ENCODE peak calls at places on chromosomes 3 and 15, in ten cellular contexts. L is CD8-positive, alpha-beta T cell; G is fibroblast of pulmonary artery; O is MM.1S; S is heart left ventricle; F is astrocyte of the spinal cord; I is A673; D is HFFc6; U is GM20000; R is GM10248. K is an unnamed sample.

GRCh38 chr15:98970799-98971198 is 36.8 kb downstream of the PGPEP1L start:
- DNase-seq in O (no peak), L (no peak), I (no peak), D (no peak), U (no peak), S (no peak), F (no peak), G (no peak), R (no peak), K (no peak)

GRCh38 chr3:186461141-186461540 is 83.0 kb downstream of the CRYGS start:
- DNase-seq in S (no peak), F (peak), D (peak), I (peak), O (no peak), R (no peak), U (no peak), G (peak), L (no peak), K (no peak)

GRCh38 chr15:26261413-26261812 is 398.3 kb upstream of the ATP10A start:
- DNase-seq in O (no peak), U (no peak), L (no peak), G (no peak), S (no peak), D (no peak), F (no peak), I (no peak), R (no peak), K (no peak)

GRCh38 chr15:68017221-68017620 is 36.9 kb upstream of the PIAS1 start:
- DNase-seq in D (no peak), O (no peak), R (no peak), L (no peak), U (no peak), F (no peak), G (no peak), S (no peak), I (no peak), K (no peak)

GRCh38 chr3:159667261-159667660 is 321.4 kb upstream of the IL12A start:
- DNase-seq in R (no peak), I (no peak), D (peak), O (peak), S (no peak), L (no peak), F (peak), G (no peak), U (no peak), K (no peak)

GRCh38 chr3:45915518-45916231 is 27.6 kb upstream of the CXCR6 start:
- DNase-seq in D (peak), R (peak), F (peak), I (peak), L (peak), U (peak), G (peak), O (peak), S (no peak), K (peak)

GRCh38 chr3:102074951-102075350 is 225.6 kb downstream of the NFKBIZ start:
- DNase-seq in R (no peak), L (no peak), F (no peak), S (no peak), G (no peak), D (no peak), I (peak), O (no peak), U (no peak), K (no peak)

GRCh38 chr3:143763568-143764162 is 84.6 kb downstream of the SLC9A9 start:
- DNase-seq in R (no peak), I (no peak), U (no peak), L (no peak), O (no peak), G (peak), S (no peak), D (no peak), F (peak), K (no peak)

GRCh38 chr15:67358812-67359211 is 104.2 kb downstream of the IQCH start:
- DNase-seq in U (no peak), O (no peak), R (no peak), I (no peak), F (no peak), G (no peak), D (no peak), L (no peak), S (no peak), K (no peak)

GRCh38 chr15:46872591-46872990 is 844.7 kb upstream of the SEMA6D start:
- DNase-seq in O (no peak), U (no peak), D (no peak), F (no peak), R (no peak), L (no peak), S (no peak), I (no peak), G (no peak), K (no peak)

GRCh38 chr3:13065727-13066126 is 7.5 kb downstream of the IQSEC1 start:
- DNase-seq in O (no peak), F (no peak), R (no peak), S (no peak), D (no peak), L (no peak), G (no peak), I (no peak), U (no peak), K (no peak)

GRCh38 chr3:96813820-96814580 is 394 bp upstream of the EPHA6 start:
- DNase-seq in I (peak), U (peak), L (no peak), F (peak), O (peak), S (peak), R (peak), D (peak), G (peak), K (peak)

GRCh38 chr15:63985221-63986184 is 60.8 kb downstream of the DAPK2 start:
- DNase-seq in O (no peak), I (no peak), G (no peak), R (no peak), U (no peak), D (no peak), S (peak), F (no peak), L (no peak), K (no peak)

GRCh38 chr3:171876651-171877272 is 33.6 kb downstream of the TMEM212 start:
- DNase-seq in G (peak), S (no peak), U (no peak), I (peak), F (peak), O (no peak), D (peak), L (no peak), R (no peak), K (peak)

GRCh38 chr3:71276531-71276930 is 307.0 kb downstream of the FOXP1 start:
- DNase-seq in I (no peak), U (no peak), D (no peak), G (no peak), F (no peak), O (no peak), L (no peak), S (no peak), R (no peak), K (no peak)
- TF ChIP-seq CTCF in I (no peak), U (no peak), D (no peak), G (no peak), F (no peak), O (no peak), L (no peak), S (no peak), R (no peak), K (no peak)

DNA sequence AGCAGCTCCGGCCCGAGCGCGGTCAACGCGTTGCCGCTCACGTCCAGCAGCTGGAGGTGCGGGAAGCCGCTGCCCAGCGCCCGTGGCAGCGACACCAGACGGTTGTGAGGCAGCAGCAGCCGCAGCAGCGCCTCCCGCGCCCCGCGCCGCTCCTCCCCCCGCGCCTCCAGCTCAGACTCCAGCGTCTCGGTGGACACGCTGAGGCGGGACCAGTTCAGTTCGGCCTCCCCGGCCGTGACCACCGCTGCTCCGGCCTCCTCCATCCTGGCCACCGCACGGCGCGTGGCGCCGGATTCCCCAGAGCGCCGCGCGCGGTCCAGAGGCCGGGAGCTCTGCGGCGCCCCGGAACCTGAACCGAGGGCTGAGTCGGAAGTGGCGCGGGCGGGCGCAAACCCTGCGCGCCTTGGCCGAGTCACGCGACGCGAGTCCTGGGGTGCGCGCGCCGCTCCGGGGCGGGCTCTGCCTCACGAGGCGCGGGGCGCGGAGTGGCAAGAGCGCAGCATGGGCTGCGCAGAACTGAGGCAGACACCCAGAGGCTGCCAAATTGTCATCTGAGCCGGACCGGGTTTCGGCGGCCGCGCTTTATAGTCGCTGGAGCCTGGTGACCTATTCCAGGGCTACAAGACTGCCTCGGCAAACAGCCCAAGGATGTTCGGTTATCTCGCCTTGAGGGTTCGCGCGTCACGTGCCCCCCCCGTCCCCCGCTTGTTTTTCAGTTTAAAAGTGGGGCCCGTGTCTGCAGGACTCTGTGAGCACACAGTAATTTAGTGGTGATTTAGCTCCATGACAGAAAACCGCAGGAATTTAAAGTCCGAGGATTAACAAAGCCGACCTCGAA is at the start of gene LRRC58:
- DNase-seq in S (peak), F (peak), D (peak), L (peak), O (peak), R (peak), G (peak), U (peak), I (peak), K (peak)
- TF ChIP-seq CTCF in S (peak), F (peak), D (peak), L (peak), O (peak), R (peak), G (no peak), U (peak), I (peak), K (peak)

DNA sequence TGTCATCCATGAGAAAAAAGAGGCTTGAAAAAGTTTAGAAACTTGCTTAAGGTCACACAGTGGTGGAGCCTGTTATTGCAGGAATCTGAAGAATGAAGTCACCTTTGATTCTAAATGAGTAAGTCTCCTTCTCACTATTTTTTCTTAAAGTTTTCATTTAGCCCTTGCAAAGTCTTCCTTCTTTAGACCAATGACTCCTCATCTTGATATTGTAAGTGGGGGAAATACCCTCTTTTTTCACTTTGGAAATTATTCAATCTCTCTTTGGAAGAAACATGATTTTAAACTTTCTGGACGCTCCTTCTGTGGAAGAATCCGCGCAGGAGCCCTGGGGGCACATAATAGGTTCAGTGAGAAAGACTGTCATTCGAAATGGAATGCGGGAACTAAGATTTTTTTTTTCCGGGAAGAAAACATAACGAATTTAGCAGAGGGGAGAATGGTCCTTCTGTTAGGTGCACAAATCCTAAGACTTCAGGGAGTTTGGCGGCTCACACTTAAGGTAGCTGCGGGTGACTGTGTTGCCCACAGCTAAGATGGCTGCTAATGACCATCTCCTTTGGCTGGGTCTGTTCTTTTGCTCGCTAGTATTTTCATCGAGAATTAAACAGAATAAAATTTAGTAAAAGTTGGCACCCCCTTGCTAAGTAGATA is 614 bp upstream of the SLMAP start:
- DNase-seq in I (peak), F (peak), U (peak), O (peak), R (peak), D (peak), L (no peak), S (no peak), G (peak), K (no peak)
- TF ChIP-seq CTCF in I (no peak), F (no peak), U (no peak), O (peak), R (no peak), D (peak), L (peak), S (no peak), G (peak), K (no peak)

GRCh38 chr3:136350557-136350956 is 100.4 kb downstream of the PCCB start:
- DNase-seq in D (peak), S (no peak), U (no peak), G (peak), I (no peak), L (no peak), O (no peak), F (peak), R (no peak), K (no peak)

GRCh38 chr3:136350132-136350531 is 100.0 kb downstream of the PCCB start:
- DNase-seq in L (no peak), F (peak), S (no peak), I (no peak), D (peak), R (no peak), G (peak), U (no peak), O (no peak), K (peak)

GRCh38 chr3:136353461-136353860 is 103.3 kb downstream of the PCCB start:
- DNase-seq in R (peak), I (no peak), S (no peak), G (no peak), L (no peak), O (no peak), F (no peak), D (no peak), U (peak), K (no peak)

GRCh38 chr3:136351351-136351750 is 101.2 kb downstream of the PCCB start:
- DNase-seq in O (no peak), F (peak), S (no peak), U (no peak), D (no peak), G (no peak), R (no peak), I (no peak), L (no peak), K (no peak)

GRCh38 chr3:136351905-136352304 is 101.8 kb downstream of the PCCB start:
- DNase-seq in O (no peak), L (no peak), F (no peak), I (no peak), G (no peak), U (no peak), S (no peak), R (no peak), D (no peak), K (no peak)
- TF ChIP-seq CTCF in O (peak), L (no peak), F (no peak), I (peak), G (no peak), U (no peak), S (no peak), R (no peak), D (peak), K (no peak)

GRCh38 chr3:126113733-126114132 is 29.8 kb upstream of the SLC41A3 start:
- DNase-seq in R (no peak), G (no peak), L (no peak), F (no peak), I (no peak), D (no peak), O (no peak), U (no peak), S (no peak), K (no peak)
- TF ChIP-seq CTCF in R (no peak), G (peak), L (peak), F (peak), I (peak), D (peak), O (peak), U (no peak), S (peak), K (peak)

DNA sequence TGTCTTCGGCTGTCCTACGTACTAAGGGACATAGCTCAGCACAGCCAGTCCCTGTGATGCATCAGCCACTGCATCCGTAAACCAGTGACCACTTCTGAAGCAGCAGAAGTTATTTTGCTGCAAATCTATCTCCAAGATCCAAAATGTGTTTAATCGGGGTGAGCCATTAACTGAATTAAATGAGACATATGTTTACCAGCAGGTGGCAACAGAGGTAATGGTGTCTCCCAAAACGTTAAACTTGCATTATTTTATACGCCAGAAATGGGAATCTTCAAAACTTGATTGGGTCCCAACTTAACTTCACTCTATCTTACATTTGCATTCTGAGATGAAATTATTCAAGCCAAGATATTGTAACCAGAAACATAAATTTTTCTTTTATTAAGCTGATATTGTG is 75.3 kb upstream of the BOC start:
- DNase-seq in G (peak), D (peak), L (no peak), F (no peak), R (no peak), O (peak), S (no peak), U (no peak), I (peak), K (peak)
- TF ChIP-seq CTCF in G (peak), D (peak), L (no peak), F (peak), R (peak), O (peak), S (peak), U (peak), I (peak), K (peak)

K was measured in AG09319.